ENCODE peak calls at places on chromosome 7, in six cellular contexts. U is RPMI8226, A is iPS DF 19.7, T is mucosa of gallbladder, V is brain microvascular endothelial cell, F is astrocyte of the spinal cord. L is an unnamed sample.

GRCh38 chr7:14698239-14698638 is 204.3 kb downstream of the DGKB start:
- DNase-seq in T (no peak), U (peak), A (no peak), V (no peak), F (peak), L (no peak)

GRCh38 chr7:102292813-102293798 is 6.4 kb downstream of the SH2B2 start:
- DNase-seq in F (no peak), A (no peak), U (no peak), T (no peak), V (no peak), L (no peak)

GRCh38 chr7:44853391-44853790 is 5.5 kb upstream of the H2AZ2 start:
- DNase-seq in V (no peak), F (no peak), A (no peak), T (no peak), U (peak), L (no peak)

GRCh38 chr7:70134029-70134445 is 535.8 kb downstream of the AUTS2 start:
- DNase-seq in U (no peak), A (no peak), V (no peak), F (no peak), T (no peak), L (no peak)

GRCh38 chr7:24051651-24052050 is 232.3 kb upstream of the NPY start:
- DNase-seq in A (no peak), V (no peak), F (no peak), T (no peak), U (no peak), L (no peak)

GRCh38 chr7:17274551-17275245 is 23.8 kb upstream of the AHR start:
- DNase-seq in T (no peak), U (no peak), A (no peak), V (peak), F (peak), L (no peak)

GRCh38 chr7:83794834-83795233 is 145.9 kb upstream of the SEMA3E start:
- DNase-seq in A (no peak), V (no peak), U (no peak), T (no peak), F (no peak), L (no peak)

GRCh38 chr7:41098846-41099245 is 604.0 kb downstream of the INHBA start:
- DNase-seq in V (no peak), A (no peak), U (no peak), F (no peak), T (no peak), L (no peak)

GRCh38 chr7:84568786-84569185 is 374.2 kb upstream of the SEMA3A start:
- DNase-seq in F (no peak), V (no peak), T (no peak), A (no peak), U (no peak), L (no peak)

GRCh38 chr7:106514887-106515286 is 146.1 kb downstream of the CCDC71L start:
- DNase-seq in T (no peak), F (no peak), V (no peak), U (no peak), A (no peak), L (no peak)

GRCh38 chr7:130942211-130942964 is 208.4 kb upstream of the KLF14 start:
- DNase-seq in T (peak), F (peak), U (peak), V (no peak), A (no peak), L (no peak)

GRCh38 chr7:1537631-1538412 is 7.3 kb downstream of the MAFK start:
- DNase-seq in A (no peak), T (peak), U (no peak), V (peak), F (peak), L (peak)

GRCh38 chr7:1020849-1021251 is 23.5 kb upstream of the GPR146 start:
- DNase-seq in A (no peak), U (no peak), T (no peak), V (no peak), F (no peak), L (no peak)

GRCh38 chr7:131625817-131626372 is 69.5 kb upstream of the PODXL start:
- DNase-seq in V (peak), U (peak), F (peak), A (peak), T (no peak), L (peak)

GRCh38 chr7:116706668-116707126 is 34.7 kb downstream of the MET start:
- DNase-seq in A (no peak), V (peak), U (no peak), F (peak), T (peak), L (no peak)

GRCh38 chr7:24604640-24605039 is 31.4 kb downstream of the PALS2 start:
- DNase-seq in F (no peak), V (no peak), A (no peak), T (no peak), U (no peak), L (no peak)

GRCh38 chr7:17506090-17506489 is 207.6 kb downstream of the AHR start:
- DNase-seq in U (no peak), A (no peak), F (peak), V (no peak), T (peak), L (no peak)

GRCh38 chr7:72152171-72153131 is 259.7 kb downstream of the CALN1 start:
- DNase-seq in F (no peak), V (no peak), T (no peak), U (no peak), A (no peak), L (no peak)

GRCh38 chr7:138468244-138469123 is 8.4 kb downstream of the TRIM24 start:
- DNase-seq in F (peak), T (peak), V (no peak), U (no peak), A (no peak), L (peak)

GRCh38 chr7:27198871-27199801 is 755 bp downstream of the HOXA13 start:
- DNase-seq in V (no peak), A (no peak), T (no peak), F (no peak), U (no peak), L (no peak)

GRCh38 chr7:103718482-103719415 is 270.7 kb downstream of the RELN start:
- DNase-seq in U (no peak), T (no peak), A (no peak), V (no peak), F (no peak), L (no peak)